ENCODE peak calls at places on chromosome 14, in ten cellular contexts. B, G, L, Q, S, O, T, R, D and J are unnamed samples.

GRCh38 chr14:105944632-105945610 is 418.5 kb downstream of the TMEM121 start:
- DNase-seq in O (no peak), B (peak), D (no peak), S (peak), Q (peak), G (peak), L (no peak), R (peak), T (no peak), J (peak)

GRCh38 chr14:95979339-95980042 is 59.7 kb upstream of the C14orf132 start:
- DNase-seq in T (peak), S (no peak), G (no peak), R (no peak), B (no peak), L (no peak), Q (no peak), O (no peak), D (no peak), J (no peak)

GRCh38 chr14:24231263-24232120 is 675 bp downstream of the NEDD8 start:
- DNase-seq in G (no peak), O (no peak), B (no peak), L (no peak), T (no peak), R (no peak), Q (no peak), D (no peak), S (no peak), J (peak)

GRCh38 chr14:100872641-100873071 is 30.9 kb downstream of the RTL1 start:
- DNase-seq in G (no peak), D (no peak), Q (no peak), R (no peak), B (no peak), L (no peak), S (no peak), O (no peak), T (no peak), J (no peak)

GRCh38 chr14:42779024-42779423 is 1172.3 kb downstream of the LRFN5 start:
- DNase-seq in D (peak), T (no peak), L (no peak), R (no peak), S (no peak), O (no peak), G (no peak), B (no peak), Q (no peak), J (no peak)

GRCh38 chr14:91299483-91300115 is 55.1 kb upstream of the GPR68 start:
- DNase-seq in O (no peak), Q (no peak), S (no peak), G (no peak), R (no peak), B (no peak), T (no peak), L (no peak), D (no peak), J (no peak)

GRCh38 chr14:58666737-58667136 is 29.0 kb downstream of the DACT1 start:
- DNase-seq in G (no peak), O (no peak), Q (no peak), L (no peak), B (no peak), D (no peak), S (no peak), T (no peak), R (no peak), J (no peak)

GRCh38 chr14:95138876-95139275 is 18.5 kb downstream of the DICER1 start:
- DNase-seq in B (no peak), T (no peak), R (no peak), Q (no peak), S (no peak), L (no peak), O (no peak), D (no peak), G (no peak), J (no peak)

GRCh38 chr14:101587403-101587998 is 26.2 kb downstream of the DIO3 start:
- DNase-seq in R (no peak), D (no peak), S (no peak), T (no peak), O (no peak), Q (no peak), L (no peak), G (no peak), B (no peak), J (no peak)

GRCh38 chr14:21917699-21918436 is 244.2 kb upstream of the OR4E1 start:
- DNase-seq in O (peak), S (no peak), T (peak), R (peak), D (peak), Q (no peak), L (peak), B (peak), G (peak), J (peak)

GRCh38 chr14:99256483-99256874 is 15.5 kb downstream of the BCL11B start:
- DNase-seq in D (no peak), S (no peak), Q (no peak), O (no peak), B (no peak), L (no peak), G (no peak), R (no peak), T (no peak), J (no peak)

GRCh38 chr14:95931384-95931783 is 54.8 kb downstream of the TUNAR start:
- DNase-seq in G (no peak), L (no peak), O (no peak), Q (no peak), T (no peak), D (no peak), S (no peak), R (no peak), B (no peak), J (no peak)

GRCh38 chr14:69360438-69361108 is 37.5 kb downstream of the ERH start:
- DNase-seq in D (no peak), L (no peak), S (no peak), O (no peak), B (no peak), T (no peak), Q (no peak), G (no peak), R (no peak), J (no peak)

GRCh38 chr14:64825006-64825405 is 54.7 kb downstream of the SPTB start:
- DNase-seq in L (no peak), R (no peak), Q (no peak), O (no peak), B (no peak), T (no peak), D (no peak), G (no peak), S (no peak), J (no peak)

GRCh38 chr14:93548102-93548843 is 117.5 kb downstream of the UNC79 start:
- DNase-seq in B (no peak), L (no peak), O (no peak), S (no peak), R (no peak), T (no peak), G (no peak), Q (no peak), D (no peak), J (no peak)

GRCh38 chr14:96631030-96631429 is 128.8 kb downstream of the PAPOLA start:
- DNase-seq in B (no peak), R (no peak), D (no peak), G (no peak), O (no peak), Q (no peak), T (no peak), L (no peak), S (peak), J (no peak)

GRCh38 chr14:68309631-68310030 is 483.2 kb downstream of the ZFP36L1 start:
- DNase-seq in O (no peak), L (no peak), G (no peak), R (no peak), B (no peak), S (no peak), T (no peak), Q (no peak), D (no peak), J (no peak)

GRCh38 chr14:21408152-21408551 is 24.3 kb upstream of the SUPT16H start:
- DNase-seq in G (no peak), R (no peak), T (no peak), L (no peak), S (no peak), D (peak), Q (no peak), O (peak), B (no peak), J (no peak)

GRCh38 chr14:104113631-104114420 is 24.6 kb upstream of the KIF26A start:
- DNase-seq in G (no peak), S (peak), T (no peak), Q (no peak), L (no peak), R (no peak), D (no peak), B (no peak), O (no peak), J (no peak)

GRCh38 chr14:80269338-80269935 is 58.1 kb upstream of the DIO2 start:
- DNase-seq in R (no peak), G (no peak), S (no peak), B (no peak), D (peak), Q (no peak), L (no peak), T (no peak), O (peak), J (no peak)

GRCh38 chr14:103071544-103072251 is 12.3 kb upstream of the LBHD2 start:
- DNase-seq in L (no peak), O (no peak), S (no peak), D (no peak), G (no peak), T (no peak), R (no peak), Q (no peak), B (no peak), J (no peak)